ENCODE peak calls at places on chromosome 20, in seven cellular contexts. One of them, this sample, is unnamed.

GRCh38 chr20:62131560-62132320 is 9.5 kb downstream of the LSM14B start:
- DNase-seq in SK-N-SH: no peak
- DNase-seq in GM12878: no peak
- DNase-seq in GM23338: no peak
- DNase-seq in A549: no peak
- DNase-seq in Panc1: no peak
- DNase-seq in HCT116: no peak
- DNase-seq in this sample: no peak

GRCh38 chr20:1656844-1657243 is 735 bp downstream of the SIRPG start:
- DNase-seq in SK-N-SH: no peak
- DNase-seq in GM12878: no peak
- DNase-seq in GM23338: no peak
- DNase-seq in A549: no peak
- DNase-seq in Panc1: no peak
- DNase-seq in HCT116: no peak
- DNase-seq in this sample: no peak

GRCh38 chr20:44039741-44040140 is 125.1 kb downstream of the TOX2 start:
- DNase-seq in SK-N-SH: no peak
- DNase-seq in GM12878: no peak
- DNase-seq in GM23338: no peak
- DNase-seq in A549: no peak
- DNase-seq in Panc1: no peak
- DNase-seq in HCT116: no peak
- DNase-seq in this sample: no peak

GRCh38 chr20:39939241-39939865 is 749.7 kb downstream of the MAFB start:
- DNase-seq in SK-N-SH: no peak
- DNase-seq in GM12878: no peak
- DNase-seq in GM23338: no peak
- DNase-seq in A549: no peak
- DNase-seq in Panc1: no peak
- DNase-seq in HCT116: no peak
- DNase-seq in this sample: no peak

GRCh38 chr20:31594558-31595379 is 10.3 kb upstream of the ID1 start:
- DNase-seq in SK-N-SH: no peak
- DNase-seq in GM12878: no peak
- DNase-seq in GM23338: peak; percentile 91
- DNase-seq in A549: peak; percentile 85
- DNase-seq in Panc1: no peak
- DNase-seq in HCT116: no peak
- DNase-seq in this sample: no peak

GRCh38 chr20:31806564-31807355 is 12.4 kb upstream of the MYLK2 start:
- DNase-seq in SK-N-SH: no peak
- DNase-seq in GM12878: no peak
- DNase-seq in GM23338: no peak
- DNase-seq in A549: no peak
- DNase-seq in Panc1: no peak
- DNase-seq in HCT116: no peak
- DNase-seq in this sample: peak; percentile 78

GRCh38 chr20:51326241-51326819 is 216.2 kb downstream of the NFATC2 start:
- DNase-seq in SK-N-SH: peak; percentile 52
- DNase-seq in GM12878: no peak
- DNase-seq in GM23338: peak; percentile 84
- DNase-seq in A549: peak; percentile 73
- DNase-seq in Panc1: no peak
- DNase-seq in HCT116: peak; percentile 54
- DNase-seq in this sample: no peak

GRCh38 chr20:52230406-52230805 is 38.8 kb upstream of the ZFP64 start:
- DNase-seq in SK-N-SH: no peak
- DNase-seq in GM12878: no peak
- DNase-seq in GM23338: no peak
- DNase-seq in A549: peak; percentile 52
- DNase-seq in Panc1: no peak
- DNase-seq in HCT116: no peak
- DNase-seq in this sample: no peak

GRCh38 chr20:63061051-63061531 is 54.3 kb upstream of the BHLHE23 start:
- DNase-seq in SK-N-SH: no peak
- DNase-seq in GM12878: no peak
- DNase-seq in GM23338: no peak
- DNase-seq in A549: no peak
- DNase-seq in Panc1: no peak
- DNase-seq in HCT116: no peak
- DNase-seq in this sample: no peak

GRCh38 chr20:48635791-48636267 is 192.0 kb downstream of the PREX1 start:
- DNase-seq in SK-N-SH: peak; percentile 90
- DNase-seq in GM12878: no peak
- DNase-seq in GM23338: peak; percentile 82
- DNase-seq in A549: peak; percentile 54
- DNase-seq in Panc1: no peak
- DNase-seq in HCT116: peak; percentile 16
- DNase-seq in this sample: peak; percentile 71

GRCh38 chr20:39660251-39660650 is 698.1 kb downstream of the DHX35 start:
- DNase-seq in SK-N-SH: no peak
- DNase-seq in GM12878: no peak
- DNase-seq in GM23338: no peak
- DNase-seq in A549: no peak
- DNase-seq in Panc1: no peak
- DNase-seq in HCT116: no peak
- DNase-seq in this sample: no peak

GRCh38 chr20:41534842-41535241 is 83.3 kb downstream of the CHD6 start:
- DNase-seq in SK-N-SH: no peak
- DNase-seq in GM12878: no peak
- DNase-seq in GM23338: no peak
- DNase-seq in A549: no peak
- DNase-seq in Panc1: no peak
- DNase-seq in HCT116: no peak
- DNase-seq in this sample: no peak

GRCh38 chr20:49602370-49603208 is 34.7 kb upstream of the PTGIS start:
- DNase-seq in SK-N-SH: no peak
- DNase-seq in GM12878: no peak
- DNase-seq in GM23338: no peak
- DNase-seq in A549: no peak
- DNase-seq in Panc1: no peak
- DNase-seq in HCT116: no peak
- DNase-seq in this sample: no peak

GRCh38 chr20:43124261-43124660 is 65.4 kb downstream of the PTPRT start:
- DNase-seq in SK-N-SH: no peak
- DNase-seq in GM12878: no peak
- DNase-seq in GM23338: no peak
- DNase-seq in A549: no peak
- DNase-seq in Panc1: no peak
- DNase-seq in HCT116: no peak
- DNase-seq in this sample: no peak

GRCh38 chr20:363319-364078 is 16.6 kb downstream of the NRSN2 start:
- DNase-seq in SK-N-SH: no peak
- DNase-seq in GM12878: no peak
- DNase-seq in GM23338: no peak
- DNase-seq in A549: peak; percentile 66
- DNase-seq in Panc1: no peak
- DNase-seq in HCT116: no peak
- DNase-seq in this sample: peak; percentile 43

GRCh38 chr20:602357-602970 is 7.6 kb downstream of the TCF15 start:
- DNase-seq in SK-N-SH: no peak
- DNase-seq in GM12878: no peak
- DNase-seq in GM23338: no peak
- DNase-seq in A549: no peak
- DNase-seq in Panc1: no peak
- DNase-seq in HCT116: no peak
- DNase-seq in this sample: no peak

GRCh38 chr20:64257107-64257757 is 1.7 kb downstream of the PCMTD2 start:
- DNase-seq in SK-N-SH: no peak
- DNase-seq in GM12878: no peak
- DNase-seq in GM23338: no peak
- DNase-seq in A549: no peak
- DNase-seq in Panc1: no peak
- DNase-seq in HCT116: no peak
- DNase-seq in this sample: no peak

GRCh38 chr20:37394543-37395410 is 48.8 kb downstream of the SRC start:
- DNase-seq in SK-N-SH: peak; percentile 91
- DNase-seq in GM12878: no peak
- DNase-seq in GM23338: no peak
- DNase-seq in A549: no peak
- DNase-seq in Panc1: no peak
- DNase-seq in HCT116: no peak
- DNase-seq in this sample: peak; percentile 44

DNA sequence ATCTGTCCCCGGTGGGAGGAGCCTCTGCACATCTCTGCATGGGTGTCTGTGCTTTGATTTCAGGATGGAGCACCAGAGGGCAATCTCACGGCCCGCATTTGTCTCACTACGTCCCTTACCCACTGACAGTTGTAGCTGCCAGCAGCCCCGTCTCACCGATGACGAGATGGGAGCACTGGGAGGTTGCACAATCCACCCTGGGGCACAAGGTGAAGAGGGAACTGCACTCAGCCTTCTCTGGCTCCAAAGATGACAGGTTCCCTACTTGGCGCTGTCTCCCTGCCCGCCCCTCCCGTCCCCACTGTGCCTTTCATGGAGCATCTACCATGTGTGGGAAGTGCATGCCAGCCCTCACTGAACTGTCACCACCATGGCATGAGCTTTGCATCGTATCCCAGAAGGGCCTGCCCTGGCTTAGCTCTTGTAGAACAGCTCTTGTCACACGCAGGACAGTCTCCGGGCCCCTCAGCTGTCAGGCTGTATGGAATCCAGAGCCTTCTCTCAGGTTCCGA is 99.9 kb upstream of the PMEPA1 start:
- DNase-seq in SK-N-SH: peak; percentile 80
- DNase-seq in GM12878: no peak
- DNase-seq in GM23338: no peak
- DNase-seq in A549: peak; percentile 31
- DNase-seq in Panc1: no peak
- DNase-seq in HCT116: no peak
- DNase-seq in this sample: no peak
- TF ChIP-seq REST in SK-N-SH: no peak
- TF ChIP-seq REST in GM12878: no peak
- TF ChIP-seq REST in GM23338: no peak
- TF ChIP-seq REST in A549: no peak
- TF ChIP-seq REST in Panc1: no peak
- TF ChIP-seq REST in HCT116: no peak
- TF ChIP-seq REST in this sample: no peak

DNA sequence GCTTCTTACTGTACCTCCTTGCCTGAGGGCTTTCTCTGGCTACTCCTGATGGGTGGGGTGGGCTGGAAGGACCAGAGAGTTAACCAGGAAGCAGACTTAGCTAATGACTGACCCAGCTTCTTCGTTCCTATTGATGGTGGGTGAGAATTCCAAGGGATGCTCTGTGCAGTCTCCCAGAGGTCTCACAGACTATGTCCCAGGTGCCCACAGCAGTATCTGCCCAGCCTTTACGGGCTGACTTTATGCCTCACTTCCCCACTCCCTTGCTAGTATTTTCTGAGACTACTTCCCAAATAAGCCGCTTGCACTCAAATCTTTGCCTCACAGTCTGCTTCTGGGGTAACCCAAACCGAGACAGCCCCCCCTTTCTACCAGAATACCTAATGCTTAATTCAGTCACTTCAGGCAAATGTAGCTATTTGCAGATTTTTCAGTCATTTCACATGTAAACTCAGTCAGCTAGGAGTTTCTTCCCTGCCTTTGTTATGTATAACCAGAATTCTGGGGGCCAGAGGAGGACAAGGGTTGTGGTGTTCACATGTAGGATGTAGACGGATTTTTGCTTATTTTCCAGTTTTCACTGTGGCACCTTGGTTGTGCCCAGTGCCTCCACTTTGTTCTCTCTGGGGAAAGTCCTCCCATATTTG is 51.3 kb downstream of the PROKR2 start:
- DNase-seq in SK-N-SH: no peak
- DNase-seq in GM12878: no peak
- DNase-seq in GM23338: peak; percentile 24
- DNase-seq in A549: no peak
- DNase-seq in Panc1: no peak
- DNase-seq in HCT116: no peak
- DNase-seq in this sample: no peak
- H3K27ac ChIP-seq in SK-N-SH: no peak overlapping the region
- H3K27ac ChIP-seq in GM12878: no peak overlapping the region
- H3K27ac ChIP-seq in GM23338: peak overlapping the region; percentile 60
- H3K27ac ChIP-seq in A549: no peak overlapping the region
- H3K27ac ChIP-seq in Panc1: no peak overlapping the region
- H3K27ac ChIP-seq in HCT116: no peak overlapping the region
- H3K27ac ChIP-seq in this sample: no peak overlapping the region

GRCh38 chr20:21102691-21103311 is 3.4 kb downstream of the LINC00237 start:
- DNase-seq in SK-N-SH: peak; percentile 64
- DNase-seq in GM12878: no peak
- DNase-seq in GM23338: peak; percentile 81
- DNase-seq in A549: no peak
- DNase-seq in Panc1: no peak
- DNase-seq in HCT116: no peak
- DNase-seq in this sample: peak; percentile 39

GRCh38 chr20:21099653-21100589 is 6.2 kb downstream of the LINC00237 start:
- DNase-seq in SK-N-SH: peak; percentile 59
- DNase-seq in GM12878: no peak
- DNase-seq in GM23338: peak; percentile 68
- DNase-seq in A549: peak; percentile 24
- DNase-seq in Panc1: no peak
- DNase-seq in HCT116: no peak
- DNase-seq in this sample: peak; percentile 68

GRCh38 chr20:21102252-21102609 is 3.9 kb downstream of the LINC00237 start:
- DNase-seq in SK-N-SH: peak; percentile 57
- DNase-seq in GM12878: no peak
- DNase-seq in GM23338: peak; percentile 59
- DNase-seq in A549: no peak
- DNase-seq in Panc1: no peak
- DNase-seq in HCT116: no peak
- DNase-seq in this sample: no peak

GRCh38 chr20:21100590-21101452 is 5.3 kb downstream of the LINC00237 start:
- DNase-seq in SK-N-SH: peak; percentile 52
- DNase-seq in GM12878: no peak
- DNase-seq in GM23338: peak; percentile 91
- DNase-seq in A549: no peak
- DNase-seq in Panc1: no peak
- DNase-seq in HCT116: no peak
- DNase-seq in this sample: no peak

GRCh38 chr20:21101453-21102251 is 4.5 kb downstream of the LINC00237 start:
- DNase-seq in SK-N-SH: peak; percentile 54
- DNase-seq in GM12878: no peak
- DNase-seq in GM23338: peak; percentile 83
- DNase-seq in A549: no peak
- DNase-seq in Panc1: no peak
- DNase-seq in HCT116: no peak
- DNase-seq in this sample: no peak
- TF ChIP-seq REST in SK-N-SH: no peak
- TF ChIP-seq REST in GM12878: no peak
- TF ChIP-seq REST in GM23338: no peak
- TF ChIP-seq REST in A549: no peak
- TF ChIP-seq REST in Panc1: no peak
- TF ChIP-seq REST in HCT116: no peak
- TF ChIP-seq REST in this sample: no peak

GRCh38 chr20:53827996-53828672 is 234.5 kb upstream of the ZNF217 start:
- DNase-seq in SK-N-SH: no peak
- DNase-seq in GM12878: no peak
- DNase-seq in GM23338: no peak
- DNase-seq in A549: peak; percentile 84
- DNase-seq in Panc1: peak; percentile 56
- DNase-seq in HCT116: peak; percentile 12
- DNase-seq in this sample: no peak
- H3K27ac ChIP-seq in SK-N-SH: peak overlapping the region; percentile 76
- H3K27ac ChIP-seq in GM12878: peak overlapping the region; percentile 91
- H3K27ac ChIP-seq in GM23338: peak overlapping the region; percentile 48
- H3K27ac ChIP-seq in A549: peak overlapping the region; percentile 93
- H3K27ac ChIP-seq in Panc1: peak overlapping the region; percentile 100
- H3K27ac ChIP-seq in HCT116: peak overlapping the region; percentile 97
- H3K27ac ChIP-seq in this sample: no peak overlapping the region

GRCh38 chr20:24493661-24494459 is 24.4 kb downstream of the SYNDIG1 start:
- DNase-seq in SK-N-SH: no peak
- DNase-seq in GM12878: no peak
- DNase-seq in GM23338: no peak
- DNase-seq in A549: no peak
- DNase-seq in Panc1: no peak
- DNase-seq in HCT116: no peak
- DNase-seq in this sample: no peak
- TF ChIP-seq REST in SK-N-SH: no peak
- TF ChIP-seq REST in GM12878: no peak
- TF ChIP-seq REST in GM23338: no peak
- TF ChIP-seq REST in A549: no peak
- TF ChIP-seq REST in Panc1: no peak
- TF ChIP-seq REST in HCT116: no peak
- TF ChIP-seq REST in this sample: no peak